ENCODE peak calls at places on chromosomes 7 and 10, in five cellular contexts. P is IMR-90; W is ascending aorta; D is stomach; N is CD8-positive, alpha-beta T cell. G is an unnamed sample.
A peak's percentile ranks its signal among the peaks of the same experiment; 100 is the strongest.

GRCh38 chr7:1819258-1819841 is 149.3 kb downstream of the ELFN1 start:
- DNase-seq in P (no peak), W (no peak), D (peak; percentile 22), N (no peak), G (no peak)

GRCh38 chr7:130891254-130892094 is 157.5 kb upstream of the KLF14 start:
- DNase-seq in P (peak; percentile 96), W (no peak), D (peak; percentile 60), N (no peak), G (no peak)

GRCh38 chr7:16836481-16836880 is 31.7 kb upstream of the AGR2 start:
- DNase-seq in P (peak; percentile 4), W (no peak), D (no peak), N (no peak), G (no peak)

GRCh38 chr10:108597657-108598319 is 1325.5 kb downstream of the XPNPEP1 start:
- DNase-seq in P (no peak), W (no peak), D (no peak), N (no peak), G (no peak)

GRCh38 chr10:3813267-3813666 is 28.3 kb upstream of the KLF6 start:
- DNase-seq in P (no peak), W (no peak), D (no peak), N (no peak), G (no peak)

GRCh38 chr7:19268737-19269136 is 123.5 kb upstream of the FERD3L start:
- DNase-seq in P (peak; percentile 49), W (no peak), D (no peak), N (no peak), G (no peak)

GRCh38 chr7:90625562-90625961 is 29.4 kb downstream of the CDK14 start:
- DNase-seq in P (peak; percentile 42), W (no peak), D (no peak), N (no peak), G (peak; percentile 20)

GRCh38 chr10:127916826-127917225 is 9.9 kb downstream of the PTPRE start:
- DNase-seq in P (no peak), W (no peak), D (no peak), N (no peak), G (no peak)

GRCh38 chr7:108492742-108493141 is 33.2 kb downstream of the PNPLA8 start:
- DNase-seq in P (no peak), W (no peak), D (no peak), N (no peak), G (no peak)

GRCh38 chr10:79149662-79150443 is 81.1 kb downstream of the ZMIZ1 start:
- DNase-seq in P (peak; percentile 61), W (peak; percentile 60), D (peak; percentile 63), N (peak; percentile 51), G (peak; percentile 83)

GRCh38 chr7:142670504-142670903 is 78.8 kb upstream of the PRSS1 start:
- DNase-seq in P (no peak), W (no peak), D (no peak), N (no peak), G (no peak)

GRCh38 chr7:142671506-142671905 is 77.8 kb upstream of the PRSS1 start:
- DNase-seq in P (no peak), W (no peak), D (no peak), N (no peak), G (no peak)

GRCh38 chr7:142668495-142668894 is 80.8 kb upstream of the PRSS1 start:
- DNase-seq in P (no peak), W (no peak), D (no peak), N (no peak), G (no peak)

GRCh38 chr7:142669074-142669654 is 80.1 kb upstream of the PRSS1 start:
- DNase-seq in P (peak; percentile 3), W (no peak), D (no peak), N (no peak), G (no peak)
- TF ChIP-seq CTCF in P (peak; percentile 42), W (peak; percentile 52), D (no peak), N (peak; percentile 30), G (no peak)

GRCh38 chr10:110865184-110865803 is 6.4 kb upstream of the PDCD4 start:
- DNase-seq in P (peak; percentile 27), W (no peak), D (no peak), N (no peak), G (peak; percentile 76)
- H3K4me1 ChIP-seq in P (peaks cover 12% of the 10 kb centered on the region), W (peaks cover 16% of the 10 kb centered on the region), D (peaks cover 52% of the 10 kb centered on the region), N (peaks cover 99% of the 10 kb centered on the region), G (peaks cover 12% of the 10 kb centered on the region)

GRCh38 chr7:53351681-53352080 is 316.2 kb downstream of the POM121L12 start:
- DNase-seq in P (no peak), W (no peak), D (no peak), N (no peak), G (no peak)

GRCh38 chr7:53350241-53350640 is 314.8 kb downstream of the POM121L12 start:
- DNase-seq in P (no peak), W (no peak), D (no peak), N (no peak), G (peak; percentile 19)
- TF ChIP-seq CTCF in P (no peak), W (no peak), D (no peak), N (no peak), G (peak; percentile 27)

DNA sequence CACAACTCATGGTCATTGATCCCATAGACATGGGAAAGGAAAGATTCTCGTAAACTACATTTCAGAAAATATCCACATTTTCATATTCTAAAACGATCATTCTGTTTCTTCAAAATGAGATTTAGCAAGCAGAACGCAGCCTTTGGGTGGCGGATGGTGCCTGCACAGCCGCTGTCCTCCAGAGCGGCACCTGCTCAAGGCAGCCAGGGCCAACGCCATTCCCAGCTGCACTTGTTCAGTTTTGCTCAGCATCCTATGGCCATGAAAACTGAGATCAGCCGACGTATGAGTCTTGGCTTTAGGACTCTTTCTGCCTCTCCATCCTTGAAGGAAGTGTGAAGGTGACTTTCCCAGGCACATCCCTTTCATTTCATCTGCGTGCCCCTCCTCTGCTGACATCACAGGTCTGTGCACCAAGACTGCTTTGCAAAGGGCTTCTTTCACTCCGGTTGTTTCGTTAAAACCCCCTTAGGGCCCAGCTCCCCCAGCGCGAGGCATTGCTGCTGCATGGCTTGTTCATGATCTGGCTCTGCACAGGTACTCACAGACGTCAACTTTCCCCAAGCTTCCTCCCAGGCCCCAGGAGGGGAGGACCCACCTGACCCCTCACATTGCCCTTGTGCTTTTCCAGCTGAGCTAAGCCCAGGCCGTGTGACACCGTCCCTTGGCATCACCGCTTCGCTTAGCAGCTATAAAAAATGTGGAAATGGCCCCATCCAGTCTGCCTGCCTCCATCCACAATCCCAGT is 37.2 kb downstream of the TCERG1L start:
- DNase-seq in P (no peak), W (no peak), D (no peak), N (no peak), G (no peak)
- H3K4me1 ChIP-seq in P (no peaks in the 10 kb centered on the region), W (no peaks in the 10 kb centered on the region), D (no peaks in the 10 kb centered on the region), N (no peaks in the 10 kb centered on the region), G (no peaks in the 10 kb centered on the region)

DNA sequence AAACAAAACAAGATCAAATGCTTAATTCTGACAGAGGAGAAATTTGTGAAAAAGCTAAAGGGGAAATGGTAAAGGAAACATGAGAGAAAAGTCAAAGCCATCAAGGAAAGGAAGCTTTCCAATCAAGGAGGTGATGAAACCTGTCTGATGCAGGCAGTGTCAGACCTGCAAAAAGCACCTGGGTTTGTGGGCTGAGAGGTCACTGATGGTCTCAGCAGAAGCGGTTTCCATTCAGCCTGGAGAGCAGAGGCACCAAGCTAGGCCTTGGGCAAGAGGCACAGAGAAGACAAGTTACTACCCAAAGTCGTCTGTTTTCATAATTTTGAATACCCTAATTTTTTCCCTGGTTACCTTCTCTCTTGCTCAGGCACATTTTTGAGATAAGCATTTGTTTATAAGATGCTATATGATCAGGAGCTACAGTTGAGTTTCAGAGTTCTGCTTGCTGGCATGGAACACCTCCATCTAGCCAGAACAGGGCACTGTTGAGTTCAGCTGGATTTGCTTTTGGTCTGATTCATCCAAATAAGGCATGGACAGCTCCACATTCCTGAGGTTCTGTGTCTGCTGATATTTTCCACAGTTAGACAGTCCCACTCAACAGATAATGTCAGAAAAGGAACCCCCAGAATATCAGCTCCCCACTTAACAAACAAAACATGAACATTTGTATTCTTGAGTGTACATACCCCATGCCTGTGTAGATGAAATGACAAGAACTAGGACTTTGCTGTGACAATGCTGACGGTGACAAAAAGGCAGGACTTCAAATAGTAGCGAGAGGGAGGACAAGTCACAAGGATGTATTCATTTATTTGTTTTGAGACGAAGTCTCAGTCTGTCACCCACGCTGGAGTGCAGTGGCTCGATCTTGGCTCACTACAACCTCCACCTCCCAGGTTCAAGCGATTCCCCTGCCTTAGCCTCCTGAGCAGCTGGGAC is 4.9 kb upstream of the PPIA start:
- DNase-seq in P (peak; percentile 73), W (no peak), D (no peak), N (no peak), G (no peak)
- TF ChIP-seq CTCF in P (peak; percentile 36), W (no peak), D (no peak), N (no peak), G (no peak)

GRCh38 chr7:44489955-44490350 is 505 bp downstream of the NUDCD3 start:
- DNase-seq in P (peak; percentile 25), W (no peak), D (peak; percentile 25), N (peak; percentile 48), G (peak; percentile 70)
- H3K4me1 ChIP-seq in P (peaks cover 2% of the 10 kb centered on the region), W (peaks cover 4% of the 10 kb centered on the region), D (peaks cover 42% of the 10 kb centered on the region), N (peaks cover 48% of the 10 kb centered on the region), G (peaks cover 9% of the 10 kb centered on the region)

GRCh38 chr7:31729195-31729804 is 42.3 kb downstream of the PPP1R17 start:
- DNase-seq in P (no peak), W (no peak), D (no peak), N (no peak), G (no peak)
- TF ChIP-seq CTCF in P (no peak), W (no peak), D (no peak), N (no peak), G (no peak)

GRCh38 chr7:112182749-112183148 is 23.4 kb downstream of the DOCK4 start:
- DNase-seq in P (no peak), W (no peak), D (no peak), N (no peak), G (no peak)
- H3K4me1 ChIP-seq in P (peaks cover 2% of the 10 kb centered on the region), W (no peaks in the 10 kb centered on the region), D (no peaks in the 10 kb centered on the region), N (no peaks in the 10 kb centered on the region), G (no peaks in the 10 kb centered on the region)